ENCODE peak calls at places on chromosome 7, in six cellular contexts. One of them, this sample, is unnamed.

GRCh38 chr7:137882261-137882668 is 35.5 kb upstream of the DGKI start:
- DNase-seq in K562: peak
- DNase-seq in GM12892: peak
- DNase-seq in H1: no peak
- DNase-seq in GM12878: peak
- DNase-seq in HepG2: no peak
- DNase-seq in this sample: peak

GRCh38 chr7:100865971-100866720 is 1.0 kb upstream of the TRIP6 start:
- DNase-seq in K562: no peak
- DNase-seq in GM12892: no peak
- DNase-seq in H1: no peak
- DNase-seq in GM12878: no peak
- DNase-seq in HepG2: no peak
- DNase-seq in this sample: no peak

GRCh38 chr7:26153246-26153822 is 1.3 kb downstream of the NFE2L3 start:
- DNase-seq in K562: no peak
- DNase-seq in GM12892: no peak
- DNase-seq in H1: peak
- DNase-seq in GM12878: no peak
- DNase-seq in HepG2: no peak
- DNase-seq in this sample: no peak

GRCh38 chr7:123573896-123574467 is 16.4 kb upstream of the NDUFA5 start:
- DNase-seq in K562: no peak
- DNase-seq in GM12892: no peak
- DNase-seq in H1: no peak
- DNase-seq in GM12878: no peak
- DNase-seq in HepG2: no peak
- DNase-seq in this sample: no peak

GRCh38 chr7:159108491-159108890 is 36.2 kb downstream of the VIPR2 start:
- DNase-seq in K562: no peak
- DNase-seq in GM12892: no peak
- DNase-seq in H1: no peak
- DNase-seq in GM12878: no peak
- DNase-seq in HepG2: no peak
- DNase-seq in this sample: no peak

GRCh38 chr7:33776791-33777190 is 128.5 kb upstream of the BMPER start:
- DNase-seq in K562: no peak
- DNase-seq in GM12892: no peak
- DNase-seq in H1: no peak
- DNase-seq in GM12878: no peak
- DNase-seq in HepG2: no peak
- DNase-seq in this sample: no peak

GRCh38 chr7:54814401-54814800 is 55.4 kb upstream of the SEC61G start:
- DNase-seq in K562: no peak
- DNase-seq in GM12892: no peak
- DNase-seq in H1: no peak
- DNase-seq in GM12878: no peak
- DNase-seq in HepG2: no peak
- DNase-seq in this sample: no peak

GRCh38 chr7:129343099-129343700 is 91.0 kb upstream of the STRIP2 start:
- DNase-seq in K562: peak
- DNase-seq in GM12892: no peak
- DNase-seq in H1: no peak
- DNase-seq in GM12878: no peak
- DNase-seq in HepG2: peak
- DNase-seq in this sample: no peak

GRCh38 chr7:43761382-43761781 is 2.9 kb downstream of the BLVRA start:
- DNase-seq in K562: no peak
- DNase-seq in GM12892: no peak
- DNase-seq in H1: no peak
- DNase-seq in GM12878: no peak
- DNase-seq in HepG2: no peak
- DNase-seq in this sample: no peak

GRCh38 chr7:138431517-138431916 is 28.5 kb upstream of the TRIM24 start:
- DNase-seq in K562: no peak
- DNase-seq in GM12892: no peak
- DNase-seq in H1: no peak
- DNase-seq in GM12878: no peak
- DNase-seq in HepG2: no peak
- DNase-seq in this sample: no peak

GRCh38 chr7:76063114-76063513 is 15.2 kb downstream of the MDH2 start:
- DNase-seq in K562: no peak
- DNase-seq in GM12892: no peak
- DNase-seq in H1: no peak
- DNase-seq in GM12878: no peak
- DNase-seq in HepG2: no peak
- DNase-seq in this sample: no peak

GRCh38 chr7:73978681-73979563 is 49.1 kb upstream of the ELN start:
- DNase-seq in K562: peak
- DNase-seq in GM12892: no peak
- DNase-seq in H1: peak
- DNase-seq in GM12878: peak
- DNase-seq in HepG2: peak
- DNase-seq in this sample: peak

GRCh38 chr7:100983451-100984187 is 14.3 kb downstream of the MUC12 start:
- DNase-seq in K562: no peak
- DNase-seq in GM12892: no peak
- DNase-seq in H1: no peak
- DNase-seq in GM12878: no peak
- DNase-seq in HepG2: no peak
- DNase-seq in this sample: no peak

GRCh38 chr7:79312022-79312421 is 141.4 kb downstream of the MAGI2 start:
- DNase-seq in K562: no peak
- DNase-seq in GM12892: no peak
- DNase-seq in H1: no peak
- DNase-seq in GM12878: no peak
- DNase-seq in HepG2: no peak
- DNase-seq in this sample: no peak

GRCh38 chr7:107461938-107462533 is 7.8 kb upstream of the GPR22 start:
- DNase-seq in K562: no peak
- DNase-seq in GM12892: no peak
- DNase-seq in H1: no peak
- DNase-seq in GM12878: no peak
- DNase-seq in HepG2: no peak
- DNase-seq in this sample: no peak

DNA sequence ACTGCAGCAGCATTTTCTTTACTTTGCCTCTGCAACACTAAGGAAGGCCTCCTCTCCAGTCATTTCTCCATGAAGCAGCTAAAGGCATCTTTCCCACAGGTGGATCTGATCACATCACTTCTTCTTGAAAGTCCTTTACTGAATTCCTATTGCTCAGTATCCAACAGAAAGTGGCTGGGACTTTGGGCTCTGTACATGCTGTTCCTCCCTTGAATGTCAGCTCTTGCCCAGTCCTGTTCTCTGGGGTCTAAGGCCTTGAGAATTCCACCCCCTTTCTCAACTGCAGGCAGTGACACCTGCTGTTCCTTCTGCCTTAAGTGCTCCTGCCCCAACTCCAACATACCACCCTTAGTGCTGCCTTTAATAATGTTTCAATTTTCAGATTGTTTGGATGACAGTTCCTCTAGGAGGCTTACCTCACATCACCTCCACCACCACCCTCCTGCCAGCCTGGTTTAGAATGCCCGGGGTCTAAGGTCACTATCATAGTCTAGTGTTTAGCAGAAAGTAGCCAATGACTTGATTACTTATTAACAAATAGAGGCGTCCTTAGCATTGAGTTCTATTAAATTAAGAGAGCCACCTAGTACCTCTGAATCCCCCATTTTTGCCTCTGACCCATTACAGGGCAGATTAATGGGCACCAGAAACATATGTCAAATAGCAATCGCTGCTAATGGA is 11.5 kb downstream of the INHBA start:
- DNase-seq in K562: no peak
- DNase-seq in GM12892: no peak
- DNase-seq in H1: no peak
- DNase-seq in GM12878: no peak
- DNase-seq in HepG2: no peak
- DNase-seq in this sample: no peak
- TF ChIP-seq POLR2A in K562: no peak
- TF ChIP-seq POLR2A in GM12892: no peak
- TF ChIP-seq POLR2A in H1: no peak
- TF ChIP-seq POLR2A in GM12878: no peak
- TF ChIP-seq POLR2A in HepG2: no peak
- TF ChIP-seq POLR2A in this sample: no peak

DNA sequence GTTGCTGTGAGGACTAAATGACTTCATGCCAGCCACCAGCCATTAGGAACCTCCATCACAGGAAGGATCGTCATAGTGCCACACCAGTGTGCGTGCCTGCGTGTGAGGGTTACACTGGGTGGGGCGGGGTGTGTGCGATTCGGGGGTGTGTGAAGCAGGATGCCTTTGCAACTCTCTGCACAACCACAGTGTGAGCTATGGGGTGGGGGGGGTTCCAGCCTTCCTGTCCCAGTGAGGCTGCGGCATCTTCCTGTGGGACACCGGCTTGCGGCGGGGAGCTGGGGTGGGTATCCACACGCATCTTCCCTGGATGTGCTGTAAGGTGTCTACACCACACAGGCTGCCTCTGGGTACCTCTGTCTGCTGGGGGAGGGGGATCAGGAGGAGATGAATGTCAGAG is 6.8 kb upstream of the ELFN1 start:
- DNase-seq in K562: no peak
- DNase-seq in GM12892: peak
- DNase-seq in H1: no peak
- DNase-seq in GM12878: no peak
- DNase-seq in HepG2: no peak
- DNase-seq in this sample: peak
- TF ChIP-seq TAF1 in K562: no peak
- TF ChIP-seq TAF1 in GM12892: no peak
- TF ChIP-seq TAF1 in H1: no peak
- TF ChIP-seq TAF1 in GM12878: no peak
- TF ChIP-seq TAF1 in HepG2: no peak
- TF ChIP-seq TAF1 in this sample: no peak

GRCh38 chr7:135878284-135878683 is 98.9 kb downstream of the MTPN start:
- DNase-seq in K562: no peak
- DNase-seq in GM12892: no peak
- DNase-seq in H1: no peak
- DNase-seq in GM12878: no peak
- DNase-seq in HepG2: no peak
- DNase-seq in this sample: no peak

GRCh38 chr7:135879238-135879637 is 97.9 kb downstream of the MTPN start:
- DNase-seq in K562: no peak
- DNase-seq in GM12892: no peak
- DNase-seq in H1: no peak
- DNase-seq in GM12878: no peak
- DNase-seq in HepG2: no peak
- DNase-seq in this sample: no peak

GRCh38 chr7:135877799-135878198 is 99.4 kb downstream of the MTPN start:
- DNase-seq in K562: no peak
- DNase-seq in GM12892: no peak
- DNase-seq in H1: no peak
- DNase-seq in GM12878: peak
- DNase-seq in HepG2: no peak
- DNase-seq in this sample: no peak
- TF ChIP-seq POLR2AphosphoS5 in K562: no peak
- TF ChIP-seq POLR2AphosphoS5 in GM12892: no peak
- TF ChIP-seq POLR2AphosphoS5 in H1: no peak
- TF ChIP-seq POLR2AphosphoS5 in GM12878: no peak
- TF ChIP-seq POLR2AphosphoS5 in HepG2: no peak
- TF ChIP-seq POLR2AphosphoS5 in this sample: no peak

GRCh38 chr7:83161186-83161585 is 1.5 kb downstream of the PCLO start:
- DNase-seq in K562: no peak
- DNase-seq in GM12892: no peak
- DNase-seq in H1: no peak
- DNase-seq in GM12878: no peak
- DNase-seq in HepG2: no peak
- DNase-seq in this sample: no peak

GRCh38 chr7:83166781-83167180 is 4.1 kb upstream of the PCLO start:
- DNase-seq in K562: no peak
- DNase-seq in GM12892: no peak
- DNase-seq in H1: no peak
- DNase-seq in GM12878: no peak
- DNase-seq in HepG2: no peak
- DNase-seq in this sample: no peak

GRCh38 chr7:83161851-83162401 is 758 bp downstream of the PCLO start:
- DNase-seq in K562: no peak
- DNase-seq in GM12892: no peak
- DNase-seq in H1: no peak
- DNase-seq in GM12878: no peak
- DNase-seq in HepG2: no peak
- DNase-seq in this sample: no peak

GRCh38 chr7:83159731-83160130 is 3.0 kb downstream of the PCLO start:
- DNase-seq in K562: no peak
- DNase-seq in GM12892: no peak
- DNase-seq in H1: no peak
- DNase-seq in GM12878: no peak
- DNase-seq in HepG2: no peak
- DNase-seq in this sample: no peak

DNA sequence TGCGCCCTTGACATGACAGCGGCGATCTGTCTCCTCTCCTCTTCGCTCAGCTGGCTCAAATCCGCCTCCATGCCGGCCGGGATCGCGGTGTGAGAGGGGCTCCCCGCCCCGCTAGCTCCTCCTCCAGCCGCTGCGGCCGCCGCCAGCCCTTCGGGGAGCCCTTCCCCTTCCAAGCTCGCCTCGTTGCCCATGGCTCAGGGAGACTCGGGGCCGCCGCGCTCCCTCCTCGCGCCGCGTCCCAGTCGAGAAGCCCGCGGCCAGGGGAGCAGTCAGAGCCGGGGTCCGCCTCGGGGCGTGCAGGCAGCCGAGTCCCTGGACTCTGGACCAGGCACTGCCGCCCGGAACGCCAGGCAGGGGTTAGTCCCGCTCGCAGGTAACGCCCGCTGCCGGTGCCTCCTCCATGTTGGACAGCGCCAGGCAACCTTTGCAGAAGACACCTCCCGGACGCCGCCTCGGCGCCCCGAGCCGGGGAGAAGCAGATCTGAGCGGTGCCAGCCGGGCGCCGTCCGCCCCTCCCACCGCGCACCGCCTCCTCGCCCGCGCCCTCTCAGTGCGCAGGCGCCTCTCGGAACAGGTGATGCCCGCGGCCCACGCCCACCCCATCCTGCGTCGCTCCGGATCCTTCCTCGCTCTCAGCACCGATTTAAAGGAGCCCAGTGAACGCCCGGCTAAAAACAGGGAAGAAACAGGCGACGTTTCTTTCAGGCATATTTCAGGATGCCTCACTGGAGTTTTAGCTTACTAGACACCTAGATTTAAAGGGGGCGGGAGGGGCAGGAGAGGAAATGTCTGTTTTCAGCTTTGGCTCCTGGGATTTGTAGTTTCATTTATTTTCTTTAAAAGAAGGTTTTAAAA is at the start of gene PCLO:
- DNase-seq in K562: no peak
- DNase-seq in GM12892: no peak
- DNase-seq in H1: peak
- DNase-seq in GM12878: no peak
- DNase-seq in HepG2: peak
- DNase-seq in this sample: peak
- TF ChIP-seq POLR2A in K562: no peak
- TF ChIP-seq POLR2A in GM12892: no peak
- TF ChIP-seq POLR2A in H1: peak
- TF ChIP-seq POLR2A in GM12878: peak
- TF ChIP-seq POLR2A in HepG2: no peak
- TF ChIP-seq POLR2A in this sample: no peak